ENCODE peak calls at places on chromosomes 11 and 22, in eight cellular contexts. K is T-helper 1 cell; P is left ventricle myocardium superior; E is activated CD8-positive, alpha-beta memory T cell treated with anti-CD3 and anti-CD28 coated beads for 4 hours; Q is NCI-H510A treated with DMSO at 0.1 percent for 48 hours; I is substantia nigra; G is Karpas-422; W is stimulated activated CD8-positive, alpha-beta memory T cell treated with anti-CD3 and anti-CD28 coated beads, Interleukin-7, amount 100 ng/mL, for 1 hour. F is an unnamed sample.

GRCh38 chr22:44839721-44840120 is 87.3 kb downstream of the ARHGAP8 start:
- DNase-seq in K (no peak), P (no peak), E (no peak), Q (no peak), I (no peak), G (no peak), W (no peak), F (no peak)

GRCh38 chr11:110249066-110249465 is 47.3 kb downstream of the RDX start:
- DNase-seq in K (no peak), P (no peak), E (no peak), Q (no peak), I (no peak), G (peak; percentile 56), W (no peak), F (no peak)

GRCh38 chr11:8638300-8638699 is 44.2 kb downstream of the TRIM66 start:
- DNase-seq in K (no peak), P (no peak), E (no peak), Q (no peak), I (no peak), G (no peak), W (no peak), F (no peak)

GRCh38 chr11:2204361-2205213 is 33.0 kb upstream of the TH start:
- DNase-seq in K (no peak), P (no peak), E (no peak), Q (no peak), I (no peak), G (no peak), W (no peak), F (no peak)

GRCh38 chr22:46088541-46089311 is 61.6 kb upstream of the PPARA start:
- DNase-seq in K (no peak), P (peak; percentile 73), E (no peak), Q (no peak), I (no peak), G (no peak), W (no peak), F (no peak)

GRCh38 chr11:3014314-3014938 is 22.3 kb upstream of the NAP1L4 start:
- DNase-seq in K (peak; percentile 90), P (peak; percentile 26), E (peak; percentile 58), Q (no peak), I (no peak), G (no peak), W (peak; percentile 51), F (peak; percentile 54)

GRCh38 chr11:114183041-114183511 is 113.1 kb upstream of the NNMT start:
- DNase-seq in K (peak; percentile 85), P (peak; percentile 69), E (peak; percentile 51), Q (no peak), I (no peak), G (no peak), W (peak; percentile 35), F (peak; percentile 53)

GRCh38 chr11:61717286-61718033 is 35.0 kb upstream of the MYRF start:
- DNase-seq in K (no peak), P (no peak), E (no peak), Q (no peak), I (no peak), G (no peak), W (no peak), F (no peak)

GRCh38 chr11:108019870-108020540 is 11.3 kb downstream of the CUL5 start:
- DNase-seq in K (no peak), P (no peak), E (no peak), Q (no peak), I (no peak), G (peak; percentile 53), W (no peak), F (no peak)

GRCh38 chr11:78078218-78079167 is 1.2 kb downstream of the NDUFC2 start:
- DNase-seq in K (no peak), P (no peak), E (no peak), Q (no peak), I (no peak), G (peak; percentile 68), W (no peak), F (no peak)

GRCh38 chr22:39568278-39568981 is 2.1 kb upstream of the CACNA1I start:
- DNase-seq in K (no peak), P (no peak), E (no peak), Q (no peak), I (no peak), G (no peak), W (no peak), F (no peak)

GRCh38 chr22:39763276-39763675 is 130.3 kb downstream of the ENTHD1 start:
- DNase-seq in K (no peak), P (no peak), E (no peak), Q (no peak), I (no peak), G (no peak), W (no peak), F (no peak)

GRCh38 chr11:102447941-102448868 is 4.4 kb downstream of the TMEM123 start:
- DNase-seq in K (no peak), P (no peak), E (no peak), Q (no peak), I (no peak), G (no peak), W (no peak), F (no peak)